ENCODE peak calls at places on chromosomes 3 and 15, in eight cellular contexts. I, R, J, P, W, K, M and E are unnamed samples.

GRCh38 chr3:23760871-23761373 is 44.8 kb upstream of the UBE2E1 start:
- DNase-seq in W (no peak), I (no peak), J (no peak), K (no peak), M (no peak), R (no peak), P (no peak), E (peak)

GRCh38 chr3:17057316-17057715 is 172.6 kb downstream of the PLCL2 start:
- DNase-seq in R (no peak), P (no peak), M (no peak), I (no peak), K (peak), J (no peak), W (no peak), E (no peak)

GRCh38 chr15:39774688-39775267 is 7.9 kb downstream of the FSIP1 start:
- DNase-seq in I (no peak), M (no peak), W (no peak), R (no peak), P (no peak), K (no peak), J (peak), E (no peak)

GRCh38 chr15:57401546-57401945 is 25.2 kb downstream of the CGNL1 start:
- DNase-seq in I (no peak), W (no peak), J (no peak), M (no peak), K (no peak), P (no peak), R (no peak), E (no peak)

GRCh38 chr3:64454179-64454578 is 228.9 kb upstream of the PRICKLE2 start:
- DNase-seq in P (peak), M (no peak), I (no peak), R (no peak), J (no peak), W (no peak), K (peak), E (no peak)

GRCh38 chr3:122397136-122397645 is 13.2 kb downstream of the FAM162A start:
- DNase-seq in I (no peak), W (no peak), K (peak), P (no peak), J (no peak), M (no peak), R (no peak), E (no peak)

GRCh38 chr3:194283218-194284006 is 67.7 kb downstream of the CPN2 start:
- DNase-seq in M (no peak), K (peak), J (no peak), I (peak), R (no peak), W (no peak), P (no peak), E (no peak)

GRCh38 chr3:112770026-112770626 is 76.5 kb downstream of the CD200R1L start:
- DNase-seq in I (peak), K (peak), M (no peak), W (no peak), J (peak), R (no peak), P (peak), E (no peak)

GRCh38 chr3:16148783-16149182 is 25.7 kb upstream of the GALNT15 start:
- DNase-seq in K (peak), R (peak), W (peak), I (no peak), J (no peak), M (no peak), P (no peak), E (no peak)

GRCh38 chr15:45128971-45129639 is 574 bp downstream of the DUOXA1 start:
- DNase-seq in K (no peak), R (no peak), M (no peak), P (no peak), J (no peak), W (no peak), I (no peak), E (no peak)

GRCh38 chr15:68466876-68467275 is 34.9 kb upstream of the ITGA11 start:
- DNase-seq in I (no peak), R (no peak), J (no peak), W (no peak), K (no peak), P (no peak), M (no peak), E (no peak)

GRCh38 chr3:174097686-174098085 is 700.1 kb downstream of the NLGN1 start:
- DNase-seq in J (no peak), M (no peak), P (no peak), K (no peak), W (no peak), R (no peak), I (no peak), E (no peak)

GRCh38 chr3:101311676-101312075 is 8.7 kb downstream of the IMPG2 start:
- DNase-seq in R (no peak), K (no peak), J (no peak), I (no peak), P (no peak), W (no peak), M (no peak), E (no peak)

GRCh38 chr15:78840661-78841060 is 29.4 kb upstream of the ADAMTS7 start:
- DNase-seq in J (no peak), W (no peak), M (no peak), K (no peak), P (no peak), I (no peak), R (no peak), E (peak)

GRCh38 chr3:185069023-185069422 is 83.8 kb downstream of the C3orf70 start:
- DNase-seq in I (no peak), M (no peak), P (no peak), R (no peak), K (no peak), J (no peak), W (no peak), E (no peak)

GRCh38 chr3:185067173-185067572 is 85.7 kb downstream of the C3orf70 start:
- DNase-seq in M (no peak), I (no peak), J (no peak), P (no peak), R (no peak), K (no peak), W (no peak), E (no peak)

GRCh38 chr3:185071401-185071800 is 81.5 kb downstream of the C3orf70 start:
- DNase-seq in J (no peak), W (no peak), M (no peak), K (no peak), I (no peak), P (no peak), R (no peak), E (no peak)

GRCh38 chr3:185070491-185071335 is 82.1 kb downstream of the C3orf70 start:
- DNase-seq in I (peak), M (no peak), J (no peak), K (peak), P (no peak), R (no peak), W (no peak), E (no peak)

DNA sequence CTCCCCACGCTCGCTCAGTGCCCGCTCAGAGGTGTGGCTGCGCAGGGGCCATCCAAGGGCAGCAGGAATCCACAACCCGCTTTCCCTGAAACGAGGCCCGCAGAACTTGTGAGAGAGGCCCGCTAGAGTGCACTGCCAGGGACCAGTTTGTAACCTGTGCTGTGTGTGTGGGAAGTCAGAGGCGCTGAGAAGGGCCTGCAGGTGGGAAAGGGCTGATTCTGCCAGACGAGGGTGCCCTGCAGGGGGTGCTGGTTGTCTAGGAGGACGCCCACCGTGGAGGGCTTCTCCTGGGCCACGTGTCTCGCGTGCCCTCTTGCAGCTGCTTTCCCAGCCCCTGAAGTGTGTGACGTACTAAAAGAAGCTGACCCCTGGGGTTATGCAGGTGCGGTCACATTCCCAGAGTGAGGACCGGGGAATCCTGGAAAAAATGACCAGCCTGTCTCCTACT is 83.3 kb downstream of the C3orf70 start:
- DNase-seq in M (peak), R (no peak), J (no peak), W (no peak), I (peak), P (no peak), K (no peak), E (no peak)
- TF ChIP-seq CTCF in M (peak), R (no peak), J (no peak), W (no peak), I (peak), P (no peak), K (no peak), E (no peak)

GRCh38 chr3:177154733-177155132 is 42.5 kb downstream of the TBL1XR1 start:
- DNase-seq in M (no peak), I (no peak), K (no peak), R (no peak), P (no peak), W (no peak), J (no peak), E (no peak)

GRCh38 chr3:177162742-177163141 is 34.5 kb downstream of the TBL1XR1 start:
- DNase-seq in R (no peak), M (no peak), J (no peak), W (no peak), K (no peak), I (no peak), P (no peak), E (no peak)

GRCh38 chr3:177157492-177157891 is 39.8 kb downstream of the TBL1XR1 start:
- DNase-seq in J (no peak), M (no peak), W (no peak), P (no peak), K (no peak), R (no peak), I (no peak), E (no peak)
- TF ChIP-seq CTCF in J (no peak), M (no peak), W (no peak), P (no peak), K (no peak), R (no peak), I (no peak), E (no peak)

GRCh38 chr3:114496021-114496434 is 202.2 kb downstream of the TIGIT start:
- DNase-seq in R (no peak), I (no peak), K (peak), M (no peak), P (peak), W (peak), J (no peak), E (no peak)
- TF ChIP-seq CTCF in R (no peak), I (no peak), K (no peak), M (no peak), P (no peak), W (no peak), J (no peak), E (no peak)

GRCh38 chr15:90895571-90896117 is 7.5 kb upstream of the MAN2A2 start:
- DNase-seq in K (no peak), W (no peak), P (no peak), R (no peak), I (no peak), M (no peak), J (no peak), E (no peak)
- TF ChIP-seq CTCF in K (no peak), W (no peak), P (no peak), R (no peak), I (no peak), M (no peak), J (no peak), E (no peak)

GRCh38 chr15:64523240-64523639 is 62.9 kb downstream of the ZNF609 start:
- DNase-seq in P (no peak), K (no peak), J (no peak), W (no peak), I (no peak), R (no peak), M (no peak), E (no peak)
- TF ChIP-seq CTCF in P (no peak), K (no peak), J (no peak), W (no peak), I (no peak), R (no peak), M (no peak), E (no peak)

DNA sequence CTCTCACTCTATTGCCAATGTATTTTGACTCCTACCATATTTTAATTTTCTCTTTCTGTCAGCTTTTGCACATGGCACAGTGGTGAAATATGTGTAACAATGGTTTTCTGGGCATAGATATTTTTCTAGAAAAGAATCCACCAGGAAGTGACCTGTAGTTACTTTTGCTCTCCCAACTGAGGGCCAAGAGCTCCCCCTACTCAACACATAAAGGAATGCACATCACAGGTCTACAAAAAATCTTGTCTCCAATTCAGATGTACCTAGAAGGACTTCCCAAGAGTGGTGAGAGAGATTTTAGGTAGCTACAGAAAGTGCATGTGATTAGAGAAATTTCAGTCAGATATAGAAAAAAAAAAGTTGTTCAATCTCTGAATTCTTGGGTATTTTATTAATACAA is 15.6 kb downstream of the CPA3 start:
- DNase-seq in M (no peak), W (no peak), K (no peak), R (no peak), J (peak), P (no peak), I (peak), E (no peak)
- TF ChIP-seq CTCF in M (peak), W (no peak), K (no peak), R (no peak), J (peak), P (no peak), I (peak), E (no peak)

GRCh38 chr15:96201696-96202095 is 128.8 kb upstream of the NR2F2 start:
- DNase-seq in J (no peak), P (no peak), K (no peak), I (no peak), W (no peak), R (no peak), M (no peak), E (no peak)

GRCh38 chr15:96199111-96199510 is 131.4 kb upstream of the NR2F2 start:
- DNase-seq in K (no peak), W (no peak), M (no peak), J (no peak), R (no peak), P (no peak), I (no peak), E (no peak)

DNA sequence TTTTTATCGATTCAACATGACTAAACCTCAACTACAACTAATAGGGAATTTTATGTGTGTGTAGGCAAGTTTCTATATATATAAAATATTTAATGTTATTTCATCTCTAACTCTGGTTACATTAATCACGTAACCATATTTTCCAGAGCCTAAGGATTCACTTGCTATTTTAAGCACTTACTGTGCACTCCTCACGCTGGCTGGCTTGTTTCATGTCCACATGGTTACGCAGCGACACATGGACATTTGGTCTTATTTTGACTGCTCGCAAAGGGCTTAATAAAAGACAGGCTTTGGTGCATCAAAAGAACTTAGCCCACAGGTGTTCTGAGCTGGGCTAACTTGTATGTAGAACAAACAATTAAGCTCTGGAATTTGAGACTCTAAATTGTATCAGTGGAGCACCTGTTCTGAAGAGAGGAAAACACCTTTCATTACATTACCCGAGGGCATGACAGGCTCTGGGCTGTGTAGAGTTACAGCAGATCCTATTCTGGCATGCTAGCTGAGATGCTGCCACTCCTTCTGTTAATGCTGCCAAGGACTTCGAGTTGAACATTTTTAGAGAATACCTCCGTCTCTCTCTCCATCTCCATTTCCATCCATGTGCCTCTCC is 130.0 kb upstream of the NR2F2 start:
- DNase-seq in P (no peak), I (no peak), M (no peak), R (no peak), J (no peak), K (no peak), W (no peak), E (no peak)
- TF ChIP-seq CTCF in P (no peak), I (no peak), M (no peak), R (no peak), J (no peak), K (no peak), W (no peak), E (no peak)